ENCODE peak calls at places on chromosomes 7 and 10, in six cellular contexts. One of them, this sample, is unnamed.
A peak's percentile ranks its signal among the peaks of the same experiment; 100 is the strongest.

GRCh38 chr7:71780282-71780681 is 631.9 kb downstream of the CALN1 start:
- DNase-seq in ovary: no peak
- DNase-seq in cardiac fibroblast: no peak
- DNase-seq in PC-3: no peak
- DNase-seq in mammary epithelial cell: no peak
- DNase-seq in CD8-positive, alpha-beta T cell: no peak
- DNase-seq in this sample: no peak

GRCh38 chr10:131806646-131807317 is 94.0 kb upstream of the PPP2R2D start:
- DNase-seq in ovary: no peak
- DNase-seq in cardiac fibroblast: no peak
- DNase-seq in PC-3: no peak
- DNase-seq in mammary epithelial cell: no peak
- DNase-seq in CD8-positive, alpha-beta T cell: no peak
- DNase-seq in this sample: no peak

GRCh38 chr10:124282326-124282725 is 136.4 kb downstream of the OAT start:
- DNase-seq in ovary: no peak
- DNase-seq in cardiac fibroblast: no peak
- DNase-seq in PC-3: no peak
- DNase-seq in mammary epithelial cell: no peak
- DNase-seq in CD8-positive, alpha-beta T cell: no peak
- DNase-seq in this sample: no peak

GRCh38 chr7:103348452-103348851 is 1.0 kb downstream of the PSMC2 start:
- DNase-seq in ovary: no peak
- DNase-seq in cardiac fibroblast: no peak
- DNase-seq in PC-3: no peak
- DNase-seq in mammary epithelial cell: no peak
- DNase-seq in CD8-positive, alpha-beta T cell: no peak
- DNase-seq in this sample: no peak

GRCh38 chr10:73922007-73922863 is 11.3 kb downstream of the PLAU start:
- DNase-seq in ovary: no peak
- DNase-seq in cardiac fibroblast: no peak
- DNase-seq in PC-3: no peak
- DNase-seq in mammary epithelial cell: no peak
- DNase-seq in CD8-positive, alpha-beta T cell: peak; percentile 27
- DNase-seq in this sample: peak; percentile 80

GRCh38 chr7:133941496-133941895 is 185.6 kb upstream of the LRGUK start:
- DNase-seq in ovary: no peak
- DNase-seq in cardiac fibroblast: peak; percentile 9
- DNase-seq in PC-3: no peak
- DNase-seq in mammary epithelial cell: no peak
- DNase-seq in CD8-positive, alpha-beta T cell: no peak
- DNase-seq in this sample: peak; percentile 56

GRCh38 chr7:40986351-40986873 is 716.5 kb downstream of the INHBA start:
- DNase-seq in ovary: no peak
- DNase-seq in cardiac fibroblast: peak; percentile 89
- DNase-seq in PC-3: peak; percentile 76
- DNase-seq in mammary epithelial cell: peak; percentile 49
- DNase-seq in CD8-positive, alpha-beta T cell: no peak
- DNase-seq in this sample: no peak

GRCh38 chr7:21869785-21870402 is 75.8 kb downstream of the CDCA7L start:
- DNase-seq in ovary: no peak
- DNase-seq in cardiac fibroblast: peak; percentile 23
- DNase-seq in PC-3: peak; percentile 28
- DNase-seq in mammary epithelial cell: no peak
- DNase-seq in CD8-positive, alpha-beta T cell: no peak
- DNase-seq in this sample: no peak

GRCh38 chr10:131198843-131199242 is 112.7 kb downstream of the TCERG1L start:
- DNase-seq in ovary: peak; percentile 21
- DNase-seq in cardiac fibroblast: no peak
- DNase-seq in PC-3: no peak
- DNase-seq in mammary epithelial cell: no peak
- DNase-seq in CD8-positive, alpha-beta T cell: no peak
- DNase-seq in this sample: no peak

GRCh38 chr10:96614515-96614914 is 27.7 kb upstream of the TM9SF3 start:
- DNase-seq in ovary: no peak
- DNase-seq in cardiac fibroblast: peak; percentile 12
- DNase-seq in PC-3: peak; percentile 91
- DNase-seq in mammary epithelial cell: peak; percentile 83
- DNase-seq in CD8-positive, alpha-beta T cell: no peak
- DNase-seq in this sample: no peak

GRCh38 chr7:129496653-129497052 is 5.7 kb upstream of the SMKR1 start:
- DNase-seq in ovary: no peak
- DNase-seq in cardiac fibroblast: no peak
- DNase-seq in PC-3: no peak
- DNase-seq in mammary epithelial cell: no peak
- DNase-seq in CD8-positive, alpha-beta T cell: no peak
- DNase-seq in this sample: no peak

GRCh38 chr10:58373446-58373834 is 11.8 kb upstream of the TFAM start:
- DNase-seq in ovary: no peak
- DNase-seq in cardiac fibroblast: no peak
- DNase-seq in PC-3: peak; percentile 89
- DNase-seq in mammary epithelial cell: peak; percentile 68
- DNase-seq in CD8-positive, alpha-beta T cell: no peak
- DNase-seq in this sample: no peak

GRCh38 chr10:129963831-129964501 is at the start of gene EBF3:
- DNase-seq in ovary: peak; percentile 76
- DNase-seq in cardiac fibroblast: peak; percentile 94
- DNase-seq in PC-3: peak; percentile 9
- DNase-seq in mammary epithelial cell: peak; percentile 25
- DNase-seq in CD8-positive, alpha-beta T cell: peak; percentile 55
- DNase-seq in this sample: no peak
- H3K4me3 ChIP-seq in ovary: peak within 1 kb of the TSS; percentile 26
- H3K4me3 ChIP-seq in cardiac fibroblast: peak within 1 kb of the TSS; percentile 73
- H3K4me3 ChIP-seq in PC-3: peak within 1 kb of the TSS; percentile 62
- H3K4me3 ChIP-seq in mammary epithelial cell: peak within 1 kb of the TSS; percentile 27
- H3K4me3 ChIP-seq in CD8-positive, alpha-beta T cell: peak within 1 kb of the TSS; percentile 52
- H3K4me3 ChIP-seq in this sample: peak within 1 kb of the TSS; percentile 32

DNA sequence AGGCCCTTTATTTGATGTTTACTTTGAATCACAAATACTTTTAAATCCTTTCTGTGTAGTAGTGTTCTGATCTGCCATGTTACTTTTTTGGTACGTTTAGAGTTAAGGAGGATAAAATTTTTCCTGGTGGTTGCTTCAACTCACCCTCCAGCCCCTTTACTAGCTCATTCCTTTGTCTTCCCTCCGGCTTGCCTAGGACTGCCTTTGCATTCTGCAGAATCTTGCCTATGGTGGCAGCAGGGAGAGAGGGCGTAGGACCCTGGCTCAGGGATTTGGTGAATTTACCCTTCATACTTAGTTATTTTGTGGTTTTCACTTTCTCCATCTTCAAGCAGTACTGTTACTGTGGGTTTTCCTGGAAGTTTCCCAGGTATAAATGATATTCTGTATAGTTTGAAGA is 833.5 kb downstream of the XPNPEP1 start:
- DNase-seq in ovary: no peak
- DNase-seq in cardiac fibroblast: no peak
- DNase-seq in PC-3: no peak
- DNase-seq in mammary epithelial cell: no peak
- DNase-seq in CD8-positive, alpha-beta T cell: no peak
- DNase-seq in this sample: no peak
- H3K4me3 ChIP-seq in ovary: no peak overlapping the region
- H3K4me3 ChIP-seq in cardiac fibroblast: no peak overlapping the region
- H3K4me3 ChIP-seq in PC-3: no peak overlapping the region
- H3K4me3 ChIP-seq in mammary epithelial cell: no peak overlapping the region
- H3K4me3 ChIP-seq in CD8-positive, alpha-beta T cell: no peak overlapping the region
- H3K4me3 ChIP-seq in this sample: no peak overlapping the region

GRCh38 chr7:121048195-121048594 is 59.7 kb downstream of the CPED1 start:
- DNase-seq in ovary: no peak
- DNase-seq in cardiac fibroblast: no peak
- DNase-seq in PC-3: no peak
- DNase-seq in mammary epithelial cell: no peak
- DNase-seq in CD8-positive, alpha-beta T cell: no peak
- DNase-seq in this sample: no peak

GRCh38 chr7:121046893-121047468 is 58.5 kb downstream of the CPED1 start:
- DNase-seq in ovary: no peak
- DNase-seq in cardiac fibroblast: no peak
- DNase-seq in PC-3: peak; percentile 41
- DNase-seq in mammary epithelial cell: no peak
- DNase-seq in CD8-positive, alpha-beta T cell: no peak
- DNase-seq in this sample: no peak

GRCh38 chr7:121046009-121046408 is 57.5 kb downstream of the CPED1 start:
- DNase-seq in ovary: no peak
- DNase-seq in cardiac fibroblast: no peak
- DNase-seq in PC-3: no peak
- DNase-seq in mammary epithelial cell: no peak
- DNase-seq in CD8-positive, alpha-beta T cell: no peak
- DNase-seq in this sample: no peak

GRCh38 chr7:121049897-121050296 is 61.4 kb downstream of the CPED1 start:
- DNase-seq in ovary: no peak
- DNase-seq in cardiac fibroblast: no peak
- DNase-seq in PC-3: no peak
- DNase-seq in mammary epithelial cell: no peak
- DNase-seq in CD8-positive, alpha-beta T cell: no peak
- DNase-seq in this sample: no peak

DNA sequence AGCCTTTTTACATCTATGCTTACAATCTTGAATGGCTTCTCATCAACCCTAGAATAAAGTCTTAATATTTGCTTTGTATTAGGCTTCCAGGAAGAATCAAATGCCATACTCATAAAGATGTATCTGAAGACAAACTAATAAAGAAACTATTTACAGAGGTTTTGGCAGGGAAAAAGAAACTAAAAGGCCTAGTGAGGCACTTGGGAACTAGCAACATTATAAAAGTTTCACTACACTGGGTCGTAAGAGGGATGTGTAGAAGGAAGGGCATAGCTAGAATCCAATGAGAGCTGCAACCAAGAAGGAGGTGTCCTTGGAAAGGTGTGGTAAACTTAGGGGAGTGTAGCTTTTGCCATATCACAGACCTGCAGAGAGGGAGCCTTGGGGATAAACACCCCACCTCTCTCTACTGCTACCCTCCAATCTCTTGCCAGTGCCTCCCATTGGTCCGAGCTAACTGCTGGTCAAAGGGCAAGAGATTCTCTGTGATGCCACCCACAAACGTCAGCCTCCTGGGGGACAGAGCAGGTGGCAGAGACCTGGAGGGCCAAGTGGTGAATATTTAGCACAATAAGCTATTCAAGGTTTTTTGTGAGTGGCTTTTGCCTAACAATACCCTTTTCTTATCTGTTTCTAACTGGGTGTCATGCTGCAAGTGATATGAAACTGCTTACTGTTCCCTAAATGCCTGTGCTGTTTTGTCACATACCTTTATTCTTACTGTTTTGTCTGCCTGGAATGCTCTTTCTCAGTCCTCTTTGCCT is 60.7 kb downstream of the CPED1 start:
- DNase-seq in ovary: no peak
- DNase-seq in cardiac fibroblast: no peak
- DNase-seq in PC-3: peak; percentile 16
- DNase-seq in mammary epithelial cell: no peak
- DNase-seq in CD8-positive, alpha-beta T cell: no peak
- DNase-seq in this sample: no peak
- H3K4me3 ChIP-seq in ovary: no peak overlapping the region
- H3K4me3 ChIP-seq in cardiac fibroblast: no peak overlapping the region
- H3K4me3 ChIP-seq in PC-3: no peak overlapping the region
- H3K4me3 ChIP-seq in mammary epithelial cell: no peak overlapping the region
- H3K4me3 ChIP-seq in CD8-positive, alpha-beta T cell: no peak overlapping the region
- H3K4me3 ChIP-seq in this sample: no peak overlapping the region

DNA sequence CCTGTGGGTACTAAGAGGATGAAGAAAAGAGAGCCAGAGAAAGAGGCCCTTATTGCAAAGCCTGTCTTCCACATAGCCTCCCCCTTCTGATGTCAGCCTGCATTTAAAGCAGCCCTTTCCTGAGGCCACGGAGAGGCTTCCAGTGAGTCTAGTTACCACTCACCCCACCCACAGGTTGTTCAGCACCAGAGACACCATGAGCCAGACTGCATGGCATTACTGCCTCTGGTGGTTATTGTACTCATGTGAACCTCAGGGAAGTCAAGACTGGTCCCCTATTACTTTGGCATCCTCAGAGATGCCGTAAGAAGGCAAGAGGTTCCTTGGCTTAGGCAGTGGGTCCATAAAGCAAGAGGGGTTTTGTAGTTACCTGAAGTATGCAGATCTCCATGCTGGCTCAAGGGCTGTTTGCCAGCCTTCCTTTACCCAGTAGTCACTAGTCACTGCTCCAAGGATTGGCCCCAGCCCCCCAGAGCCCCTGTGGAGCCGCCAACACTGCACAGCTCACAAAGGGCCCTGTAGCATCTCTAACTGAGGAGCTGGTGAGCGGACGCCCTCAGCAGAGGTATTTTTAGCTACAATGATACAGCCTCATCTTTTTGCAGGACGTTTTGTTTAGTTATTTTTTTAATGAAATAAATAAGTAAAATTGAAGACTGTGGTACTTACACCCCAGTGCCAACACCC is 20.7 kb downstream of the LRRC4 start:
- DNase-seq in ovary: no peak
- DNase-seq in cardiac fibroblast: no peak
- DNase-seq in PC-3: no peak
- DNase-seq in mammary epithelial cell: no peak
- DNase-seq in CD8-positive, alpha-beta T cell: no peak
- DNase-seq in this sample: peak; percentile 5
- H3K4me3 ChIP-seq in ovary: no peak overlapping the region
- H3K4me3 ChIP-seq in cardiac fibroblast: no peak overlapping the region
- H3K4me3 ChIP-seq in PC-3: no peak overlapping the region
- H3K4me3 ChIP-seq in mammary epithelial cell: no peak overlapping the region
- H3K4me3 ChIP-seq in CD8-positive, alpha-beta T cell: no peak overlapping the region
- H3K4me3 ChIP-seq in this sample: no peak overlapping the region

DNA sequence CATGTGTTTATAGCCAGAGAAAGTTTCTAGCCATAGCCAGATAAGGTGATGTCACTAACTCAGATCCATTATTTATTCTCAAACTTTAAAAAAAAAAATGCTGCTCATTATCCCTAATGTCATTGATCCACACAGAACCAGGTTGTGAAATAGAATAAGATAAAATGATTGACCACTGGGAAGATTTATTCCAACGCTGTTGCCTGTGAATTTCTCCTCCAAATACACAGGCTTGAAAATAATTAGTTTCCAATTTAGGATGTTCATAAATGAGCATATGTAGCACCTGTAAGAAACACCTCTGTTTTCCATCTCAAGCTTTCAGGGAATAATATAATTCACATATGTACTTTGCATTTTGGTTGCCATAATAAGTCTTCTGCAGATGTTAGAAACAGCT is 283.1 kb upstream of the DKK1 start:
- DNase-seq in ovary: no peak
- DNase-seq in cardiac fibroblast: no peak
- DNase-seq in PC-3: no peak
- DNase-seq in mammary epithelial cell: no peak
- DNase-seq in CD8-positive, alpha-beta T cell: no peak
- DNase-seq in this sample: no peak
- H3K4me3 ChIP-seq in ovary: no peak overlapping the region
- H3K4me3 ChIP-seq in cardiac fibroblast: no peak overlapping the region
- H3K4me3 ChIP-seq in PC-3: no peak overlapping the region
- H3K4me3 ChIP-seq in mammary epithelial cell: no peak overlapping the region
- H3K4me3 ChIP-seq in CD8-positive, alpha-beta T cell: no peak overlapping the region
- H3K4me3 ChIP-seq in this sample: no peak overlapping the region

DNA sequence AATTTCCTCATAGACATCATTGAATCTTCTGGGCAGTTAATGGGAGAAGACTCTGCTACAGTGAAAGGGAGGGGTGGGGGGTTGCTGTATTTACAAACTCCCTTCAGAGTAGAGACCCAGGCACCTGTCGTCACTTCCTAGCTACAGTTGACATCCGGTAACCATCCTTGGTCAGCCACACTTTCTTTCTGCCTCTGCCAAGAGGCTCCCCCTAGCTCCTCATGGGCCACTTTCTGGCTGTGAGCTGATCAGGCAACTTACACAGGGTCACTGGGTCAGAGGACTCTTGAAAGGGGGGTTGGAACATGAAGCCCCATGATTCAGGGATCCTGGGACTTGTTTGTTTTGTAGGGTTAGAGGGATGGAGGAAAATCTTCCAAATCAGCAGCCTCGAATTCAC is 1.2 kb downstream of the TECPR1 start:
- DNase-seq in ovary: no peak
- DNase-seq in cardiac fibroblast: no peak
- DNase-seq in PC-3: peak; percentile 21
- DNase-seq in mammary epithelial cell: no peak
- DNase-seq in CD8-positive, alpha-beta T cell: peak; percentile 67
- DNase-seq in this sample: peak; percentile 67
- H3K4me3 ChIP-seq in ovary: no peak overlapping the region
- H3K4me3 ChIP-seq in cardiac fibroblast: no peak overlapping the region
- H3K4me3 ChIP-seq in PC-3: peak overlapping the region; percentile 99
- H3K4me3 ChIP-seq in mammary epithelial cell: no peak overlapping the region
- H3K4me3 ChIP-seq in CD8-positive, alpha-beta T cell: peak overlapping the region; percentile 86
- H3K4me3 ChIP-seq in this sample: peak overlapping the region; percentile 87

This sample was measured in Jurkat, Clone E6-1.